ENCODE peak calls at places on chromosome 18, in nine cellular contexts. One of them, this sample, is unnamed.
A peak's percentile ranks its signal among the peaks of the same experiment; 100 is the strongest.

GRCh38 chr18:6571239-6571602 is 156.5 kb upstream of the L3MBTL4 start:
- DNase-seq in SK-N-SH: no peak
- DNase-seq in MM.1S: no peak
- DNase-seq in hepatocyte: no peak
- DNase-seq in PC-3: no peak
- DNase-seq in GM23248: no peak
- DNase-seq in neural progenitor cell: no peak
- DNase-seq in GM23338: no peak
- DNase-seq in OCI-LY7: no peak
- DNase-seq in this sample: no peak

GRCh38 chr18:13517369-13517768 is 209.0 kb downstream of the FAM210A start:
- DNase-seq in GM23338: no peak
- DNase-seq in SK-N-SH: no peak
- DNase-seq in PC-3: no peak
- DNase-seq in hepatocyte: no peak
- DNase-seq in neural progenitor cell: no peak
- DNase-seq in MM.1S: no peak
- DNase-seq in GM23248: no peak
- DNase-seq in OCI-LY7: no peak
- DNase-seq in this sample: no peak

GRCh38 chr18:55206941-55207340 is 247.7 kb upstream of the CCDC68 start:
- DNase-seq in GM23338: no peak
- DNase-seq in hepatocyte: no peak
- DNase-seq in SK-N-SH: no peak
- DNase-seq in neural progenitor cell: no peak
- DNase-seq in PC-3: peak; percentile 20
- DNase-seq in GM23248: peak; percentile 38
- DNase-seq in OCI-LY7: no peak
- DNase-seq in MM.1S: no peak
- DNase-seq in this sample: no peak

GRCh38 chr18:21000667-21001066 is 110.9 kb downstream of the ROCK1 start:
- DNase-seq in OCI-LY7: no peak
- DNase-seq in neural progenitor cell: no peak
- DNase-seq in SK-N-SH: no peak
- DNase-seq in GM23248: peak; percentile 69
- DNase-seq in MM.1S: no peak
- DNase-seq in PC-3: peak; percentile 76
- DNase-seq in hepatocyte: no peak
- DNase-seq in GM23338: no peak
- DNase-seq in this sample: no peak

GRCh38 chr18:34322365-34323289 is 97.9 kb upstream of the NOL4 start:
- DNase-seq in SK-N-SH: peak; percentile 36
- DNase-seq in GM23248: peak; percentile 81
- DNase-seq in neural progenitor cell: peak; percentile 85
- DNase-seq in MM.1S: peak; percentile 53
- DNase-seq in OCI-LY7: peak; percentile 66
- DNase-seq in PC-3: peak; percentile 41
- DNase-seq in GM23338: peak; percentile 89
- DNase-seq in hepatocyte: peak; percentile 86
- DNase-seq in this sample: peak; percentile 1

GRCh38 chr18:9792565-9793226 is 84.6 kb downstream of the RAB31 start:
- DNase-seq in GM23248: no peak
- DNase-seq in OCI-LY7: peak; percentile 27
- DNase-seq in MM.1S: peak; percentile 13
- DNase-seq in neural progenitor cell: peak; percentile 64
- DNase-seq in hepatocyte: no peak
- DNase-seq in GM23338: peak; percentile 76
- DNase-seq in PC-3: peak; percentile 33
- DNase-seq in SK-N-SH: peak; percentile 51
- DNase-seq in this sample: no peak

GRCh38 chr18:33581816-33582215 is 3.8 kb downstream of the ASXL3 start:
- DNase-seq in SK-N-SH: no peak
- DNase-seq in GM23338: peak; percentile 29
- DNase-seq in GM23248: no peak
- DNase-seq in OCI-LY7: no peak
- DNase-seq in hepatocyte: no peak
- DNase-seq in PC-3: no peak
- DNase-seq in neural progenitor cell: no peak
- DNase-seq in MM.1S: no peak
- DNase-seq in this sample: no peak

GRCh38 chr18:35143615-35144596 is 96.9 kb upstream of the ZNF397 start:
- DNase-seq in neural progenitor cell: peak; percentile 77
- DNase-seq in GM23248: peak; percentile 77
- DNase-seq in OCI-LY7: peak; percentile 48
- DNase-seq in hepatocyte: peak; percentile 74
- DNase-seq in GM23338: peak; percentile 87
- DNase-seq in SK-N-SH: peak; percentile 70
- DNase-seq in PC-3: peak; percentile 46
- DNase-seq in MM.1S: no peak
- DNase-seq in this sample: peak; percentile 32

GRCh38 chr18:77035380-77035779 is 97.2 kb downstream of the MBP start:
- DNase-seq in GM23248: peak; percentile 3
- DNase-seq in hepatocyte: no peak
- DNase-seq in PC-3: peak; percentile 10
- DNase-seq in GM23338: no peak
- DNase-seq in neural progenitor cell: no peak
- DNase-seq in MM.1S: no peak
- DNase-seq in OCI-LY7: no peak
- DNase-seq in SK-N-SH: no peak
- DNase-seq in this sample: no peak

GRCh38 chr18:28163201-28163778 is 13.6 kb downstream of the CDH2 start:
- DNase-seq in neural progenitor cell: no peak
- DNase-seq in MM.1S: no peak
- DNase-seq in OCI-LY7: no peak
- DNase-seq in PC-3: peak; percentile 42
- DNase-seq in hepatocyte: no peak
- DNase-seq in SK-N-SH: no peak
- DNase-seq in GM23248: peak; percentile 81
- DNase-seq in GM23338: no peak
- DNase-seq in this sample: no peak

GRCh38 chr18:58394046-58394445 is 234.8 kb downstream of the ALPK2 start:
- DNase-seq in hepatocyte: no peak
- DNase-seq in PC-3: no peak
- DNase-seq in MM.1S: no peak
- DNase-seq in GM23248: peak; percentile 68
- DNase-seq in SK-N-SH: no peak
- DNase-seq in GM23338: no peak
- DNase-seq in neural progenitor cell: no peak
- DNase-seq in OCI-LY7: no peak
- DNase-seq in this sample: no peak

GRCh38 chr18:44682181-44682870 is 1.6 kb downstream of the SETBP1 start:
- DNase-seq in OCI-LY7: no peak
- DNase-seq in GM23338: peak; percentile 68
- DNase-seq in PC-3: no peak
- DNase-seq in GM23248: no peak
- DNase-seq in SK-N-SH: no peak
- DNase-seq in hepatocyte: peak; percentile 34
- DNase-seq in MM.1S: peak; percentile 68
- DNase-seq in neural progenitor cell: peak; percentile 61
- DNase-seq in this sample: no peak

DNA sequence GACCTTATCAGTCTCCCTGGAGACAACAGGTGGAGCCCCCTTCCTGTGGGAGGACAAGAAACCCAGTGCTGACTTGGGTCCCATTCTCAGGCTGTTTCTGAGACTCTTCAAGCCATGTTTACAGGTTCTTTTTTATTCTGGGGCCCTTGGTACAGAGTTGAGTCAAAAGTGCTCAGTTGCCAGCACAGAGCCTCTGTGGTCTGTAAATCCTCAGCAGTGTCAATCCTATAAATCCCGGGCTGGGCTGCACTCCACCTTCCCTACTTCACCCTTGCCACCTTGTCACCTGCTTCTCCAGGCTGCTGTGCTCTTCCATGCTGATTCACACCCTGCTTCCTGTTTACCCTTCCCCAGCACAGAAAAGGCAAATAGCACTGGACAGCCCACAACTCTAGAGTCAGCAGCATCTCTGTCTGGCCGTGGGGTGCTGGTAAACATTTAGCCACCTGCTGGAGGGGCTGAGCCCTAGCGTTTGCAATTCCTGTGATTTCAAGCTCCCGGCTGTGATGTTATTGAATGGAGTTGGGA is 74.7 kb downstream of the TNFRSF11A start:
- DNase-seq in hepatocyte: peak; percentile 62
- DNase-seq in GM23338: peak; percentile 79
- DNase-seq in GM23248: peak; percentile 12
- DNase-seq in neural progenitor cell: peak; percentile 57
- DNase-seq in MM.1S: no peak
- DNase-seq in OCI-LY7: no peak
- DNase-seq in PC-3: peak; percentile 93
- DNase-seq in SK-N-SH: peak; percentile 39
- DNase-seq in this sample: no peak
- H3K27ac ChIP-seq in hepatocyte: no peak overlapping the region
- H3K27ac ChIP-seq in GM23338: no peak overlapping the region
- H3K27ac ChIP-seq in GM23248: no peak overlapping the region
- H3K27ac ChIP-seq in neural progenitor cell: no peak overlapping the region
- H3K27ac ChIP-seq in MM.1S: no peak overlapping the region
- H3K27ac ChIP-seq in OCI-LY7: no peak overlapping the region
- H3K27ac ChIP-seq in PC-3: peak overlapping the region; percentile 87
- H3K27ac ChIP-seq in SK-N-SH: no peak overlapping the region
- H3K27ac ChIP-seq in this sample: no peak overlapping the region

GRCh38 chr18:74509856-74510769 is 13.9 kb downstream of the CNDP2 start:
- DNase-seq in OCI-LY7: no peak
- DNase-seq in GM23338: no peak
- DNase-seq in hepatocyte: no peak
- DNase-seq in SK-N-SH: no peak
- DNase-seq in neural progenitor cell: no peak
- DNase-seq in GM23248: no peak
- DNase-seq in MM.1S: no peak
- DNase-seq in PC-3: no peak
- DNase-seq in this sample: no peak

GRCh38 chr18:74512321-74513053 is 16.3 kb downstream of the CNDP2 start:
- DNase-seq in neural progenitor cell: no peak
- DNase-seq in PC-3: no peak
- DNase-seq in SK-N-SH: no peak
- DNase-seq in GM23248: no peak
- DNase-seq in OCI-LY7: no peak
- DNase-seq in MM.1S: no peak
- DNase-seq in hepatocyte: no peak
- DNase-seq in GM23338: no peak
- DNase-seq in this sample: no peak

GRCh38 chr18:74510770-74511095 is 14.6 kb downstream of the CNDP2 start:
- DNase-seq in PC-3: no peak
- DNase-seq in GM23248: no peak
- DNase-seq in GM23338: no peak
- DNase-seq in SK-N-SH: no peak
- DNase-seq in hepatocyte: no peak
- DNase-seq in neural progenitor cell: no peak
- DNase-seq in OCI-LY7: no peak
- DNase-seq in MM.1S: no peak
- DNase-seq in this sample: no peak

GRCh38 chr18:74513149-74513882 is 17.2 kb downstream of the CNDP2 start:
- DNase-seq in PC-3: no peak
- DNase-seq in neural progenitor cell: no peak
- DNase-seq in GM23248: no peak
- DNase-seq in MM.1S: no peak
- DNase-seq in OCI-LY7: no peak
- DNase-seq in SK-N-SH: no peak
- DNase-seq in hepatocyte: no peak
- DNase-seq in GM23338: no peak
- DNase-seq in this sample: no peak

GRCh38 chr18:74511823-74512222 is 15.7 kb downstream of the CNDP2 start:
- DNase-seq in neural progenitor cell: no peak
- DNase-seq in MM.1S: no peak
- DNase-seq in hepatocyte: no peak
- DNase-seq in OCI-LY7: no peak
- DNase-seq in GM23248: no peak
- DNase-seq in GM23338: no peak
- DNase-seq in PC-3: no peak
- DNase-seq in SK-N-SH: no peak
- DNase-seq in this sample: no peak
- TF ChIP-seq EZH2phosphoT487 in neural progenitor cell: no peak
- TF ChIP-seq EZH2phosphoT487 in MM.1S: no peak
- TF ChIP-seq EZH2phosphoT487 in hepatocyte: no peak
- TF ChIP-seq EZH2phosphoT487 in OCI-LY7: no peak
- TF ChIP-seq EZH2phosphoT487 in GM23248: no peak
- TF ChIP-seq EZH2phosphoT487 in GM23338: no peak
- TF ChIP-seq EZH2phosphoT487 in PC-3: no peak
- TF ChIP-seq EZH2phosphoT487 in SK-N-SH: no peak
- TF ChIP-seq EZH2phosphoT487 in this sample: no peak

DNA sequence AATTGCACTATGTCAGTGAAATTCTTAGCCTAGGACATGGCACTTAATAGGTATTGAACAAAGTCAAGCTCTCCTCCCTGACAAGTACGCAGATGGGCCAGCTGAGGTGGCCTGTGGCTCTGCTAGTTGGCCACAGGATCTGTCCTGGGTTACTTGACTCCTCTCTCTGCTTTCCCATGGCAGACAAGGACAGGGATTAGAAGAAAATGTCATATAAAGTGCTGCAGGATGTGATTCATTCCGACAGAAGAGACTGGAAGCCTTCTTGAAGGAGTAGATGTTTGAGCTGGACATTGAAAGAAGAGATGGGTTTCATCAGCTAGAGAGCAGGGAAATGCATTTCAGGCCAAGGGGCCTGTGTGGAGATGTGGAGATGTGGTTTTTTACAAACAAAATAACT is 46.7 kb downstream of the SMAD7 start:
- DNase-seq in GM23248: no peak
- DNase-seq in SK-N-SH: no peak
- DNase-seq in neural progenitor cell: no peak
- DNase-seq in hepatocyte: no peak
- DNase-seq in PC-3: peak; percentile 17
- DNase-seq in GM23338: no peak
- DNase-seq in MM.1S: no peak
- DNase-seq in OCI-LY7: no peak
- DNase-seq in this sample: no peak
- H3K27ac ChIP-seq in GM23248: peak overlapping the region; percentile 80
- H3K27ac ChIP-seq in SK-N-SH: no peak overlapping the region
- H3K27ac ChIP-seq in neural progenitor cell: no peak overlapping the region
- H3K27ac ChIP-seq in hepatocyte: no peak overlapping the region
- H3K27ac ChIP-seq in PC-3: no peak overlapping the region
- H3K27ac ChIP-seq in GM23338: no peak overlapping the region
- H3K27ac ChIP-seq in MM.1S: no peak overlapping the region
- H3K27ac ChIP-seq in OCI-LY7: no peak overlapping the region
- H3K27ac ChIP-seq in this sample: no peak overlapping the region

GRCh38 chr18:64044616-64045015 is 74.7 kb downstream of the SERPINB8 start:
- DNase-seq in PC-3: no peak
- DNase-seq in GM23338: no peak
- DNase-seq in neural progenitor cell: no peak
- DNase-seq in SK-N-SH: no peak
- DNase-seq in hepatocyte: no peak
- DNase-seq in MM.1S: no peak
- DNase-seq in OCI-LY7: no peak
- DNase-seq in GM23248: no peak
- DNase-seq in this sample: no peak
- TF ChIP-seq EZH2phosphoT487 in PC-3: no peak
- TF ChIP-seq EZH2phosphoT487 in GM23338: no peak
- TF ChIP-seq EZH2phosphoT487 in neural progenitor cell: no peak
- TF ChIP-seq EZH2phosphoT487 in SK-N-SH: no peak
- TF ChIP-seq EZH2phosphoT487 in hepatocyte: no peak
- TF ChIP-seq EZH2phosphoT487 in MM.1S: no peak
- TF ChIP-seq EZH2phosphoT487 in OCI-LY7: no peak
- TF ChIP-seq EZH2phosphoT487 in GM23248: no peak
- TF ChIP-seq EZH2phosphoT487 in this sample: no peak

DNA sequence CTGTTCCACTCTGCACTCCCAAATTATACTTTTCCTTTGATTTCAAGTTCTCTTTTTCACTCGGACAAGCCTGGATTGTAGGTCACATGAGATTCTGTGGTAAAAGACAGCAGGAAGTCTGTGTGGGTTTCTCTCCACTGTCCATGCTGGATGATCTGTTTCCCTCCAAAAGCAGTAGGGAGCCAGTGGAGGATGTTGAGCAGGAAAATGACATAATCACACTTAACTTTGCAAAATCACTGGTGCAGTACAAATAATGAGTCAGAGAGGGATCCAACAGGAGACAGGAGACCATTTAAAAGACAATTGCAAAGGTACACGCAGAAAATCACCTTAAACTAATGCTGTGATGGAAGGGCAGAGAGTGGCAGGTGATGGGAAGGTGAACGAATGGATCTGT is 301.3 kb downstream of the ZNF407 start:
- DNase-seq in GM23338: no peak
- DNase-seq in hepatocyte: no peak
- DNase-seq in GM23248: peak; percentile 46
- DNase-seq in SK-N-SH: no peak
- DNase-seq in neural progenitor cell: no peak
- DNase-seq in MM.1S: no peak
- DNase-seq in OCI-LY7: no peak
- DNase-seq in PC-3: peak; percentile 72
- DNase-seq in this sample: no peak
- H3K27ac ChIP-seq in GM23338: no peak overlapping the region
- H3K27ac ChIP-seq in hepatocyte: no peak overlapping the region
- H3K27ac ChIP-seq in GM23248: peak overlapping the region; percentile 26
- H3K27ac ChIP-seq in SK-N-SH: no peak overlapping the region
- H3K27ac ChIP-seq in neural progenitor cell: no peak overlapping the region
- H3K27ac ChIP-seq in MM.1S: no peak overlapping the region
- H3K27ac ChIP-seq in OCI-LY7: no peak overlapping the region
- H3K27ac ChIP-seq in PC-3: peak overlapping the region; percentile 79
- H3K27ac ChIP-seq in this sample: no peak overlapping the region